ENCODE peak calls at places on chromosomes 11 and 22, in nine cellular contexts. V is OCI-LY7; J is stimulated activated CD8-positive, alpha-beta memory T cell treated with anti-CD3 and anti-CD28 coated beads, Interleukin-4, amount 100 ng/mL, for 48 hours; E is erythroblast; Y is HFF-Myc; M is CD4-positive, CD25-positive, alpha-beta regulatory T cell; A is HAP-1; K is left colon; H is heart right ventricle. O is an unnamed sample.

GRCh38 chr22:31911565-31912401 is 32.6 kb upstream of the YWHAH start:
- DNase-seq in V (no peak), J (no peak), E (no peak), Y (no peak), M (no peak), A (no peak), K (peak; percentile 39), H (no peak), O (no peak)

GRCh38 chr11:131924001-131924400 is 553.6 kb downstream of the NTM start:
- DNase-seq in V (no peak), J (no peak), E (no peak), Y (no peak), M (no peak), A (no peak), K (no peak), H (no peak), O (no peak)

GRCh38 chr11:8801121-8801520 is 109.9 kb upstream of the AKIP1 start:
- DNase-seq in V (no peak), J (no peak), E (no peak), Y (no peak), M (no peak), A (no peak), K (no peak), H (no peak), O (no peak)

GRCh38 chr11:34707462-34707840 is 86.6 kb downstream of the EHF start:
- DNase-seq in V (no peak), J (no peak), E (no peak), Y (no peak), M (no peak), A (no peak), K (no peak), H (no peak), O (no peak)

GRCh38 chr22:20438066-20438677 is 547 bp upstream of the SCARF2 start:
- DNase-seq in V (no peak), J (no peak), E (no peak), Y (no peak), M (no peak), A (no peak), K (no peak), H (no peak), O (no peak)

GRCh38 chr11:57343825-57344224 is 5.7 kb downstream of the P2RX3 start:
- DNase-seq in V (no peak), J (no peak), E (no peak), Y (no peak), M (no peak), A (peak; percentile 82), K (no peak), H (no peak), O (no peak)

GRCh38 chr11:89184021-89184420 is 6.3 kb downstream of the TYR start:
- DNase-seq in V (no peak), J (no peak), E (no peak), Y (no peak), M (no peak), A (no peak), K (no peak), H (no peak), O (no peak)

GRCh38 chr11:132539590-132540368 is 992.5 kb downstream of the OPCML start:
- DNase-seq in V (no peak), J (no peak), E (no peak), Y (no peak), M (no peak), A (no peak), K (no peak), H (no peak), O (no peak)

GRCh38 chr11:71200761-71201160 is 51.6 kb downstream of the SHANK2 start:
- DNase-seq in V (peak; percentile 71), J (no peak), E (no peak), Y (no peak), M (no peak), A (no peak), K (no peak), H (no peak), O (no peak)

GRCh38 chr22:39293766-39294368 is 25.6 kb downstream of the RPL3 start:
- DNase-seq in V (no peak), J (no peak), E (no peak), Y (no peak), M (no peak), A (no peak), K (no peak), H (no peak), O (no peak)

GRCh38 chr11:76073716-76074115 is 132.6 kb downstream of the WNT11 start:
- DNase-seq in V (no peak), J (no peak), E (no peak), Y (peak; percentile 61), M (no peak), A (no peak), K (no peak), H (no peak), O (no peak)